ENCODE peak calls at places on chromosomes 12 and 14, in seven cellular contexts. A is heart left ventricle, U is IMR-90, E is transverse colon, L is WERI-Rb-1, T is psoas muscle, B is Peyer's patch. W is an unnamed sample.
A peak's percentile ranks its signal among the peaks of the same experiment; 100 is the strongest.

GRCh38 chr12:65892905-65893304 is 68.6 kb downstream of the HMGA2 start:
- DNase-seq in A (no peak), U (peak; percentile 87), E (no peak), L (no peak), T (no peak), B (no peak), W (no peak)

GRCh38 chr14:64724578-64724930 is 20.3 kb downstream of the PLEKHG3 start:
- DNase-seq in A (peak; percentile 22), U (no peak), E (no peak), L (no peak), T (no peak), B (no peak), W (no peak)

GRCh38 chr12:120856980-120857379 is 47.2 kb downstream of the SPPL3 start:
- DNase-seq in A (no peak), U (no peak), E (no peak), L (no peak), T (no peak), B (no peak), W (no peak)

GRCh38 chr12:110756611-110757010 is 13.9 kb upstream of the PPP1CC start:
- DNase-seq in A (no peak), U (no peak), E (no peak), L (no peak), T (no peak), B (no peak), W (no peak)

GRCh38 chr12:66190519-66191406 is 1.7 kb downstream of the IRAK3 start:
- DNase-seq in A (no peak), U (peak; percentile 52), E (no peak), L (no peak), T (no peak), B (no peak), W (no peak)

GRCh38 chr14:30443368-30444007 is 115.5 kb upstream of the G2E3 start:
- DNase-seq in A (no peak), U (peak; percentile 46), E (no peak), L (no peak), T (no peak), B (no peak), W (peak; percentile 15)

GRCh38 chr12:112349440-112349839 is 32.8 kb downstream of the HECTD4 start:
- DNase-seq in A (no peak), U (peak; percentile 41), E (no peak), L (no peak), T (no peak), B (no peak), W (no peak)

GRCh38 chr12:75781532-75782046 is 250.0 kb downstream of the PHLDA1 start:
- DNase-seq in A (no peak), U (peak; percentile 81), E (no peak), L (no peak), T (no peak), B (no peak), W (no peak)

GRCh38 chr12:19893514-19893913 is 454.2 kb downstream of the AEBP2 start:
- DNase-seq in A (no peak), U (peak; percentile 54), E (no peak), L (no peak), T (no peak), B (no peak), W (peak; percentile 18)

GRCh38 chr12:121005346-121005815 is 10.9 kb downstream of the C12orf43 start:
- DNase-seq in A (no peak), U (peak; percentile 23), E (peak; percentile 72), L (peak; percentile 49), T (no peak), B (peak; percentile 82), W (peak; percentile 85)

GRCh38 chr14:58829594-58829993 is 191.8 kb downstream of the DACT1 start:
- DNase-seq in A (no peak), U (peak; percentile 58), E (no peak), L (no peak), T (no peak), B (no peak), W (no peak)

GRCh38 chr14:90274019-90274418 is 17.7 kb downstream of the PSMC1 start:
- DNase-seq in A (no peak), U (no peak), E (no peak), L (no peak), T (no peak), B (no peak), W (peak; percentile 70)

GRCh38 chr12:64157610-64158009 is 64.5 kb downstream of the KICS2 start:
- DNase-seq in A (no peak), U (peak; percentile 15), E (no peak), L (no peak), T (no peak), B (no peak), W (no peak)

GRCh38 chr12:107684990-107685359 is 624 bp upstream of the PWP1 start:
- DNase-seq in A (no peak), U (peak; percentile 35), E (peak; percentile 21), L (peak; percentile 16), T (no peak), B (no peak), W (peak; percentile 69)

GRCh38 chr12:69821441-69822204 is 3.4 kb upstream of the MYRFL start:
- DNase-seq in A (no peak), U (peak; percentile 68), E (no peak), L (no peak), T (no peak), B (no peak), W (no peak)

GRCh38 chr12:62738105-62738504 is 196.8 kb downstream of the PPM1H start:
- DNase-seq in A (no peak), U (peak; percentile 52), E (no peak), L (no peak), T (no peak), B (no peak), W (no peak)

GRCh38 chr12:110252716-110253115 is 28.3 kb upstream of the ATP2A2 start:
- DNase-seq in A (peak; percentile 91), U (no peak), E (no peak), L (peak; percentile 51), T (no peak), B (no peak), W (no peak)

GRCh38 chr14:100467046-100467750 is 120.0 kb downstream of the BEGAIN start:
- DNase-seq in A (no peak), U (no peak), E (no peak), L (no peak), T (no peak), B (no peak), W (no peak)

GRCh38 chr12:34033628-34034296 is 11.5 kb downstream of the ALG10 start:
- DNase-seq in A (no peak), U (peak; percentile 42), E (no peak), L (no peak), T (no peak), B (no peak), W (no peak)

GRCh38 chr12:122099856-122100255 is 21.3 kb downstream of the MLXIP start:
- DNase-seq in A (no peak), U (no peak), E (no peak), L (no peak), T (no peak), B (peak; percentile 31), W (no peak)
- H3K4me3 ChIP-seq in A (no peak overlapping the region), U (no peak overlapping the region), E (no peak overlapping the region), L (no peak overlapping the region), T (peak overlapping the region; percentile 4), B (no peak overlapping the region), W (no peak overlapping the region)

DNA sequence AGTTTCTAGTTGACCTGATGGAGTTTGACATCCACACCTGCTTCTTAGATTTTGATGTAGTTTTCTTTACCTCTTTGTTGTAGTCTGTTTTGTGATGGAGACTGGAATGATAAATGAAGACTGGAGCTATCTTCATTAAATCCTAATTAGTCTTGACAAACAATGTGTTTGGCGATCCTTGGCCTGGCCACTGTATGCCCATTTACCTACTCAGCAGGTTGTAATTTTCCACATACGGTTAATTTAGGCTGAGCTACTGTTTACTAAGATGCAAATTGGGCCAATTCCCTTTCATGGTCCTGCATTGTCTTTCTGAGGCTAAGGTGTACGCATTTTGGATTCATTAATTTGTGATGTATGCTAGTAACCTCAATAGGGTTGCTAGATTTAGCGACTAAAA is at the start of gene TAS2R7:
- DNase-seq in A (no peak), U (no peak), E (no peak), L (no peak), T (no peak), B (no peak), W (no peak)
- H3K36me3 ChIP-seq in A (no peaks in the 10 kb centered on the region), U (no peaks in the 10 kb centered on the region), E (no peaks in the 10 kb centered on the region), L (no peaks in the 10 kb centered on the region), T (no peaks in the 10 kb centered on the region), B (no peaks in the 10 kb centered on the region), W (no peaks in the 10 kb centered on the region)

DNA sequence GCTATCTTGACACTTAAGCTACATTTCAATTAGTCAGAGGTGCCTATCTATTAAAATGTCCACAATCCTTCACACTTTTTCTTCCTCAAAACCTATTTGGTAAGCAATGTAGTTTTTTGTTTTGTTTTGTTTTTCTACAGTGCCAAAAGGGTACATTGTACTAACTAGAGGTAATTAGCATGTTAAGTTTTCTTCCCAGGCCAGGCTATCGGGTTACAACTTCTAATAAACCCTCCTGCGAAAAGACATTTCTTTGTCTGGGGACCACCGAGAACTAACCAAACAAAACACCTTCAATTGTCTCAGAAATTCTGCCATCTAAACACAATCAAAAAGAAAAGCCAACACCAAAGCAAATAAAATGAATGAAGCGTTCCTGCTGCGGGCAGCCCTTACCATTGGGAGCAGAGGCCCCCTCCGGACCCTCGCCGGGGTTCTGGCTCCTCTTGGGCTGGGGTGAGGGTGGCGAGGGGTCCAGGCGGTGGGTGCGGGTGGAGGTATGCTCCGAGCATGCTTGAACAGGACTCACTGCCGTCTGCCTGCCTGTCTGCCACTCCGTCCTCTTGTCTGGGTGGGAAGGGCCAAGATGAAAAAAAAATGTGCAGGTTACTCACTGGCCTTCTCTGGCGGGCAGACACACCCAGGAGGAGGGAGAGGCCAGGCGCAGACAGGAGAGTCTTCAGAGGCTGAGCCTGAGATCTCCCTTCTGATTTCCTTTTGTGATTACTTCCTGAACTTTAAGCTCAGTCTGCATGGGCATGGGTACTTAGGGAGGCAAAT is 76.3 kb downstream of the STON2 start:
- DNase-seq in A (no peak), U (no peak), E (peak; percentile 81), L (peak; percentile 83), T (no peak), B (peak; percentile 83), W (peak; percentile 74)
- H3K4me3 ChIP-seq in A (no peak overlapping the region), U (no peak overlapping the region), E (peak overlapping the region; percentile 27), L (peak overlapping the region; percentile 38), T (no peak overlapping the region), B (no peak overlapping the region), W (peak overlapping the region; percentile 25)

DNA sequence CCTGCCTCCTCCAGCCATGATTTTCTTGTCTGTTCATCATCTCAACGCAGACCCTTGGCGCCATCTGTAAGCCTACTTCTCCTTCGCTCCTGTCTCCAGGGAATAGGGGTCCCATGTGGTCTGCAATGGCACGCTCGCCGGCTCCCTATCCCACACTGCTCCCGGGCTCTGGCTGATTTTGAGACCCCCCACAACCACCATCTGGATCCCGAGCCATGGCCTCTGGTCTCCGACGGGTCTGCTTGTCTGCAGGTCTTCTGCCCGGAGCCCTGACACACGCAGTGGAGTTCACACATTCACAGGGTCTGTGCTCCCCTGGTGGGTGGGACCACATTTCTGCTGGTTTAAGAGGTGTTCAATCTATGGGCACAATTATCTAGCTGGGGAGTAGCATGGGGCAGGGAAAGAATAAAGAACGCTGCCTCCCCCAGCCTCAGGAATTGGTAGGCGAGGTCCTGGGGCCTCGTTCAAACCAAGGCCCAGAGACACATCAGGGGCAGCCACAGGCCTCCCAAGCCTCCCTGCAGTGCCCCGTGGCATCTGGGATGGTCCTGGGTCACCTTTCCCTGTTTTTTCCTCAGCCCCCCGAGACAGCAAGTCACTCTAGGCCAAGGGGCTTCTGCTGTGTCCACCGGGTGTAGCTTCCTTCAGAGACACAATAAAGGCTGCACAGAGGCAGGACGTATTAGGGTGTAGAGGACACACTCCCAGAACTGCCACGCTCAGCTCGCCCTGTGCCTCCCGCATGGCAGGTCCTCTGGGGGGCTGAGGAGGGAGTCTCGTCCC is 21.5 kb downstream of the FZD10 start:
- DNase-seq in A (no peak), U (no peak), E (no peak), L (no peak), T (no peak), B (no peak), W (no peak)
- H3K36me3 ChIP-seq in A (no peaks in the 10 kb centered on the region), U (no peaks in the 10 kb centered on the region), E (no peaks in the 10 kb centered on the region), L (no peaks in the 10 kb centered on the region), T (no peaks in the 10 kb centered on the region), B (no peaks in the 10 kb centered on the region), W (no peaks in the 10 kb centered on the region)